ENCODE peak calls at places on chromosomes 1 and 21, in four cellular contexts. Q is cardiac muscle cell, S is ovary, T is retinal pigment epithelial cell. V is an unnamed sample.

GRCh38 chr1:180299486-180300246 is 69.6 kb downstream of the LHX4 start:
- DNase-seq in Q (no peak), S (no peak), T (no peak), V (no peak)

GRCh38 chr1:202158810-202159533 is 1.4 kb downstream of the PTPN7 start:
- DNase-seq in Q (no peak), S (peak; percentile 55), T (no peak), V (no peak)

GRCh38 chr21:45537111-45537745 is 5.0 kb downstream of the SLC19A1 start:
- DNase-seq in Q (no peak), S (peak; percentile 20), T (no peak), V (no peak)

GRCh38 chr1:193355179-193355578 is 168.8 kb upstream of the B3GALT2 start:
- DNase-seq in Q (peak; percentile 21), S (no peak), T (no peak), V (no peak)

GRCh38 chr1:39590546-39590945 is 14.0 kb upstream of the PABPC4 start:
- DNase-seq in Q (peak; percentile 39), S (no peak), T (no peak), V (no peak)

GRCh38 chr1:215146252-215146975 is 63.9 kb downstream of the KCNK2 start:
- DNase-seq in Q (peak; percentile 56), S (no peak), T (peak; percentile 4), V (peak; percentile 5)

GRCh38 chr1:52629021-52629643 is 3.8 kb upstream of the SHISAL2A start:
- DNase-seq in Q (no peak), S (no peak), T (no peak), V (no peak)

GRCh38 chr1:223123238-223123976 is 19.6 kb downstream of the TLR5 start:
- DNase-seq in Q (peak; percentile 82), S (peak; percentile 73), T (no peak), V (no peak)

GRCh38 chr1:10857689-10858088 is 61.2 kb upstream of the CASZ1 start:
- DNase-seq in Q (no peak), S (no peak), T (no peak), V (no peak)

GRCh38 chr1:93437976-93438605 is 9.8 kb upstream of the FNBP1L start:
- DNase-seq in Q (peak; percentile 74), S (no peak), T (no peak), V (no peak)

GRCh38 chr1:67479146-67479891 is 49.1 kb upstream of the SERBP1 start:
- DNase-seq in Q (peak; percentile 60), S (peak; percentile 63), T (no peak), V (peak; percentile 14)

GRCh38 chr1:107863342-107863741 is 101.6 kb downstream of the VAV3 start:
- DNase-seq in Q (no peak), S (no peak), T (no peak), V (no peak)

GRCh38 chr1:1033009-1033587 is 13.2 kb downstream of the AGRN start:
- DNase-seq in Q (peak; percentile 79), S (peak; percentile 74), T (peak; percentile 47), V (peak; percentile 42)

GRCh38 chr1:206916000-206916709 is 5.6 kb downstream of the FCMR start:
- DNase-seq in Q (no peak), S (no peak), T (no peak), V (no peak)

GRCh38 chr1:116152950-116153691 is 41.9 kb downstream of the MAB21L3 start:
- DNase-seq in Q (no peak), S (no peak), T (no peak), V (no peak)

GRCh38 chr21:31520506-31521163 is 138.9 kb upstream of the SOD1 start:
- DNase-seq in Q (no peak), S (no peak), T (peak; percentile 8), V (no peak)

GRCh38 chr1:111471012-111471411 is 2.8 kb upstream of the C1orf162 start:
- DNase-seq in Q (no peak), S (no peak), T (no peak), V (no peak)

GRCh38 chr1:204623894-204624361 is 61.6 kb downstream of the LRRN2 start:
- DNase-seq in Q (no peak), S (no peak), T (no peak), V (no peak)

GRCh38 chr1:8118031-8118451 is 91.9 kb upstream of the ERRFI1 start:
- DNase-seq in Q (no peak), S (no peak), T (no peak), V (no peak)

GRCh38 chr1:2628933-2629626 is 3.7 kb downstream of the MMEL1 start:
- DNase-seq in Q (no peak), S (no peak), T (no peak), V (no peak)

GRCh38 chr1:243924188-243924587 is 74.1 kb upstream of the AKT3 start:
- DNase-seq in Q (peak; percentile 65), S (no peak), T (no peak), V (no peak)

GRCh38 chr1:10210841-10211804 is 753 bp downstream of the KIF1B start:
- DNase-seq in Q (peak; percentile 96), S (peak; percentile 93), T (peak; percentile 66), V (peak; percentile 90)

GRCh38 chr1:77354536-77354935 is 72.7 kb downstream of the AK5 start:
- DNase-seq in Q (no peak), S (no peak), T (no peak), V (no peak)

GRCh38 chr1:67717876-67718275 is 32.9 kb downstream of the GADD45A start:
- DNase-seq in Q (no peak), S (no peak), T (no peak), V (no peak)

GRCh38 chr1:8423134-8423701 is 105.3 kb downstream of the SLC45A1 start:
- DNase-seq in Q (no peak), S (peak; percentile 50), T (no peak), V (no peak)

GRCh38 chr1:12143631-12144155 is 23.1 kb upstream of the TNFRSF1B start:
- DNase-seq in Q (peak; percentile 98), S (peak; percentile 81), T (no peak), V (no peak)

GRCh38 chr1:202192770-202193613 is 607 bp upstream of the LGR6 start:
- DNase-seq in Q (peak; percentile 63), S (no peak), T (no peak), V (no peak)

GRCh38 chr1:100452641-100453040 is 85.3 kb upstream of the GPR88 start:
- DNase-seq in Q (no peak), S (no peak), T (no peak), V (no peak)

GRCh38 chr1:27571439-27572018 is 32.4 kb downstream of the AHDC1 start:
- DNase-seq in Q (no peak), S (peak; percentile 84), T (no peak), V (no peak)

GRCh38 chr1:15304708-15305326 is 57.8 kb downstream of the FHAD1 start:
- DNase-seq in Q (peak; percentile 53), S (peak; percentile 78), T (no peak), V (no peak)

GRCh38 chr1:183934284-183934683 is 103.2 kb downstream of the COLGALT2 start:
- DNase-seq in Q (no peak), S (no peak), T (no peak), V (no peak)

GRCh38 chr1:183931646-183932271 is 105.8 kb downstream of the COLGALT2 start:
- DNase-seq in Q (no peak), S (no peak), T (no peak), V (no peak)

GRCh38 chr1:183936009-183936408 is 101.5 kb downstream of the COLGALT2 start:
- DNase-seq in Q (no peak), S (no peak), T (no peak), V (no peak)

GRCh38 chr1:183933528-183934179 is 103.9 kb downstream of the COLGALT2 start:
- DNase-seq in Q (no peak), S (no peak), T (no peak), V (no peak)

DNA sequence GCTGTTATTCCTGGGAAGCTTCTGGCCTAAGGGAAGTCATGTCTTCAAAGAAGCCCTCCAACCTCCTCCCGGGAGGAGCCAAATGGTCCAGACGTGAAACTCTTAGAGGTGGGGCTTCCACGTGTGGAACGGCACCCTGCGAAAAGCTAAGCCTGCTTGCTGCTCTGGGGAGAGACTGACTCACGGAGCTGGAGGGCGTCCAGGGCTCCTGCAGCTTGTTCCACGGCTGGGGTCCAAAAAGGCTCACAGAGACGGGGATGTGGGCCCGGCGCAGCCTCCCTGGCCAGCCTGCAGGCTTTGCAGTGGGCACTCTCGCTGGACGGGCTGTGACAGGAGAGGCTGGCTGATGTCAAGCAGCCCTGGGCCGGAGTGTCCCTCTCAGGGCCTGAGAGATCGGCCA is 105.1 kb downstream of the COLGALT2 start:
- DNase-seq in Q (peak; percentile 95), S (peak; percentile 86), T (peak; percentile 48), V (no peak)
- H3K4me3 ChIP-seq in Q (no peak overlapping the region), S (no peak overlapping the region), T (no peak overlapping the region), V (no peak overlapping the region)

GRCh38 chr1:161198206-161198876 is 513 bp downstream of the ADAMTS4 start:
- DNase-seq in Q (peak; percentile 57), S (peak; percentile 77), T (no peak), V (no peak)
- H3K4me3 ChIP-seq in Q (no peak overlapping the region), S (peak overlapping the region; percentile 44), T (no peak overlapping the region), V (no peak overlapping the region)

GRCh38 chr1:4654764-4655673 is 610 bp downstream of the AJAP1 start:
- DNase-seq in Q (no peak), S (no peak), T (no peak), V (no peak)

GRCh38 chr1:4655674-4656532 is 1.5 kb downstream of the AJAP1 start:
- DNase-seq in Q (peak; percentile 35), S (peak; percentile 81), T (no peak), V (no peak)

GRCh38 chr1:4652631-4653327 is 1.6 kb upstream of the AJAP1 start:
- DNase-seq in Q (peak; percentile 52), S (peak; percentile 57), T (no peak), V (no peak)

GRCh38 chr1:4653328-4653660 is 1.1 kb upstream of the AJAP1 start:
- DNase-seq in Q (no peak), S (no peak), T (no peak), V (no peak)

GRCh38 chr1:4653796-4654715 is at the start of gene AJAP1:
- DNase-seq in Q (no peak), S (peak; percentile 53), T (no peak), V (no peak)
- H3K4me3 ChIP-seq in Q (peak within 1 kb of the TSS; percentile 13), S (peak within 1 kb of the TSS; percentile 37), T (peak within 1 kb of the TSS; percentile 17), V (peak within 1 kb of the TSS; percentile 23)

DNA sequence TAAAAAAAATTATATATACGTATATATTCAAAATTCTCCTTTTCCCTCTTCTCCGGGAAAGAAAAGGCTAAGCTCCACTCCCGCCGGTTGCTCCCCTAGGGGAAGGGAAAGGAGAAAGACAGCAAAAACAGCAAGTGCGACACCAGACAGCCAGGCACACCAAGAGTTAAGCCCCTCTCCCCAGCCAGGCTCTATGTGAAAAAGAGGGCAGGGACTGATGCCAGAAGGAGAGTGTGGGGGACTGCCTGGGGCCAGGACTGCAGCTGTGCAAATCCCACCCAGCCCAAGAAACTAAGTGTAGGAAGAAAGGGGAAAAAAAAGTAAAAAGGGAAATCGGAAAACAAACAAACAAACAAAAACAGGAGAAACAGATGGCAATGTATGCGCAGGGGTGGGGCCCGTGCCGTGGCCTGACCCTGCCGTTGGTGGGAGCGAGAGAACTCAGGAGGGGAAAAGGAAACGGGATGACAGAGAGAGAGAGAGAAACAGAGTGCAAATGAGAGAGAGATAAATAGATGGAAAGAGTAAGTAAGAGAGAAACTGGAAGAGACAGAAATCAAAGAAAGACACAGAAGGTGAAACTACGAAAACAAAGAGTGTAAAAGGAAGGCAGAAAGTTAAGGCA is 27.6 kb upstream of the FMO1 start:
- DNase-seq in Q (peak; percentile 88), S (peak; percentile 35), T (no peak), V (no peak)
- H3K4me3 ChIP-seq in Q (peak overlapping the region; percentile 12), S (peak overlapping the region; percentile 5), T (peak overlapping the region; percentile 32), V (no peak overlapping the region)

GRCh38 chr21:20997308-20997632 is 939 bp upstream of the NCAM2 start:
- DNase-seq in Q (peak; percentile 13), S (no peak), T (no peak), V (no peak)
- H3K4me3 ChIP-seq in Q (peak overlapping the region; percentile 46), S (peak overlapping the region; percentile 51), T (peak overlapping the region; percentile 61), V (peak overlapping the region; percentile 37)

V was measured in kidney epithelial cell.